ENCODE peak calls at places on chromosomes 2 and 18, in five cellular contexts. K is activated T-helper 1 cell treated with Interleukin-2 at 50 U/mL for 16 hours, T is hypothalamus, S is NCI-H2029, V is upper lobe of right lung. Y is an unnamed sample.

GRCh38 chr2:149686677-149687427 is 99.3 kb upstream of the MMADHC start:
- DNase-seq in K (no peak), T (no peak), S (no peak), V (no peak), Y (no peak)

GRCh38 chr2:437772-438393 is 150.0 kb upstream of the ALKAL2 start:
- DNase-seq in K (peak; percentile 52), T (no peak), S (peak; percentile 40), V (no peak), Y (no peak)

GRCh38 chr2:10932345-10933151 is 20.8 kb downstream of the KCNF1 start:
- DNase-seq in K (no peak), T (no peak), S (no peak), V (peak; percentile 64), Y (no peak)

GRCh38 chr2:110865188-110865587 is 132.8 kb downstream of the ACOXL start:
- DNase-seq in K (no peak), T (no peak), S (no peak), V (no peak), Y (no peak)

GRCh38 chr2:221176666-221177065 is 395.4 kb downstream of the EPHA4 start:
- DNase-seq in K (no peak), T (no peak), S (no peak), V (no peak), Y (no peak)

GRCh38 chr2:127570282-127571250 is 35.1 kb downstream of the MYO7B start:
- DNase-seq in K (no peak), T (no peak), S (no peak), V (no peak), Y (no peak)

GRCh38 chr2:68316091-68316490 is 3.7 kb downstream of the CNRIP1 start:
- DNase-seq in K (no peak), T (no peak), S (no peak), V (no peak), Y (no peak)

GRCh38 chr2:46769809-46770208 is 145.8 kb downstream of the MCFD2 start:
- DNase-seq in K (no peak), T (no peak), S (no peak), V (no peak), Y (no peak)

GRCh38 chr2:99346218-99346617 is 9.0 kb downstream of the EIF5B start:
- DNase-seq in K (no peak), T (no peak), S (no peak), V (no peak), Y (no peak)

GRCh38 chr2:205484717-205485116 is 197.6 kb upstream of the NRP2 start:
- DNase-seq in K (no peak), T (no peak), S (no peak), V (no peak), Y (no peak)

GRCh38 chr2:23475473-23475872 is 90.5 kb downstream of the KLHL29 start:
- DNase-seq in K (no peak), T (no peak), S (no peak), V (peak; percentile 10), Y (no peak)

GRCh38 chr18:47035156-47035671 is at the start of gene ELOA2:
- DNase-seq in K (no peak), T (no peak), S (no peak), V (no peak), Y (no peak)

GRCh38 chr2:178998539-178998938 is 51.4 kb downstream of the CCDC141 start:
- DNase-seq in K (no peak), T (no peak), S (no peak), V (no peak), Y (no peak)

GRCh38 chr18:59402432-59403090 is 43.5 kb upstream of the LMAN1 start:
- DNase-seq in K (peak; percentile 38), T (peak; percentile 57), S (peak; percentile 81), V (peak; percentile 77), Y (peak; percentile 15)

Y was measured in anterior cingulate cortex.